ENCODE peak calls at places on chromosomes 13 and 19, in seven cellular contexts. One of them, this sample, is unnamed.

GRCh38 chr13:36258831-36259230 is 38.8 kb downstream of the CCDC169 start:
- DNase-seq in progenitor cell of endocrine pancreas: no peak
- DNase-seq in PC-3: no peak
- DNase-seq in fibroblast of pulmonary artery: no peak
- DNase-seq in omental fat pad: no peak
- DNase-seq in spleen: no peak
- DNase-seq in gastrocnemius medialis: no peak
- DNase-seq in this sample: no peak

GRCh38 chr13:113741101-113741731 is 17.8 kb upstream of the TMEM255B start:
- DNase-seq in gastrocnemius medialis: no peak
- DNase-seq in fibroblast of pulmonary artery: no peak
- DNase-seq in progenitor cell of endocrine pancreas: no peak
- DNase-seq in omental fat pad: no peak
- DNase-seq in spleen: peak
- DNase-seq in PC-3: no peak
- DNase-seq in this sample: no peak

GRCh38 chr19:46218160-46218559 is 11.4 kb upstream of the IGFL1 start:
- DNase-seq in PC-3: peak
- DNase-seq in omental fat pad: no peak
- DNase-seq in spleen: no peak
- DNase-seq in gastrocnemius medialis: no peak
- DNase-seq in progenitor cell of endocrine pancreas: peak
- DNase-seq in fibroblast of pulmonary artery: peak
- DNase-seq in this sample: peak

GRCh38 chr13:79870766-79871165 is 389.8 kb downstream of the NDFIP2 start:
- DNase-seq in PC-3: no peak
- DNase-seq in progenitor cell of endocrine pancreas: no peak
- DNase-seq in fibroblast of pulmonary artery: peak
- DNase-seq in gastrocnemius medialis: no peak
- DNase-seq in spleen: no peak
- DNase-seq in omental fat pad: no peak
- DNase-seq in this sample: no peak

GRCh38 chr13:91546865-91547264 is 148.4 kb downstream of the GPC5 start:
- DNase-seq in gastrocnemius medialis: no peak
- DNase-seq in PC-3: no peak
- DNase-seq in fibroblast of pulmonary artery: no peak
- DNase-seq in spleen: no peak
- DNase-seq in progenitor cell of endocrine pancreas: no peak
- DNase-seq in omental fat pad: no peak
- DNase-seq in this sample: no peak

GRCh38 chr19:7673995-7674667 is 2.8 kb upstream of the MCEMP1 start:
- DNase-seq in gastrocnemius medialis: peak
- DNase-seq in progenitor cell of endocrine pancreas: no peak
- DNase-seq in PC-3: peak
- DNase-seq in fibroblast of pulmonary artery: peak
- DNase-seq in omental fat pad: no peak
- DNase-seq in spleen: peak
- DNase-seq in this sample: peak

GRCh38 chr13:42040730-42041016 is 7.8 kb upstream of the DGKH start:
- DNase-seq in fibroblast of pulmonary artery: no peak
- DNase-seq in spleen: no peak
- DNase-seq in progenitor cell of endocrine pancreas: no peak
- DNase-seq in omental fat pad: no peak
- DNase-seq in PC-3: no peak
- DNase-seq in gastrocnemius medialis: no peak
- DNase-seq in this sample: no peak

GRCh38 chr13:113148407-113148806 is 10.0 kb upstream of the PROZ start:
- DNase-seq in spleen: no peak
- DNase-seq in progenitor cell of endocrine pancreas: no peak
- DNase-seq in fibroblast of pulmonary artery: no peak
- DNase-seq in omental fat pad: no peak
- DNase-seq in gastrocnemius medialis: no peak
- DNase-seq in PC-3: no peak
- DNase-seq in this sample: no peak

GRCh38 chr19:13428352-13428751 is 77.9 kb downstream of the CACNA1A start:
- DNase-seq in spleen: no peak
- DNase-seq in PC-3: peak
- DNase-seq in omental fat pad: no peak
- DNase-seq in progenitor cell of endocrine pancreas: no peak
- DNase-seq in gastrocnemius medialis: no peak
- DNase-seq in fibroblast of pulmonary artery: peak
- DNase-seq in this sample: peak

GRCh38 chr13:64959276-64959675 is 2270.9 kb downstream of the PCDH9 start:
- DNase-seq in omental fat pad: no peak
- DNase-seq in fibroblast of pulmonary artery: no peak
- DNase-seq in PC-3: no peak
- DNase-seq in spleen: no peak
- DNase-seq in progenitor cell of endocrine pancreas: no peak
- DNase-seq in gastrocnemius medialis: no peak
- DNase-seq in this sample: no peak

GRCh38 chr13:107252021-107252420 is 684.1 kb upstream of the ARGLU1 start:
- DNase-seq in progenitor cell of endocrine pancreas: no peak
- DNase-seq in spleen: no peak
- DNase-seq in omental fat pad: no peak
- DNase-seq in gastrocnemius medialis: no peak
- DNase-seq in fibroblast of pulmonary artery: no peak
- DNase-seq in PC-3: no peak
- DNase-seq in this sample: no peak

GRCh38 chr19:12137541-12137940 is 2.6 kb downstream of the ZNF20 start:
- DNase-seq in PC-3: peak
- DNase-seq in spleen: no peak
- DNase-seq in progenitor cell of endocrine pancreas: no peak
- DNase-seq in gastrocnemius medialis: no peak
- DNase-seq in omental fat pad: no peak
- DNase-seq in fibroblast of pulmonary artery: no peak
- DNase-seq in this sample: no peak

DNA sequence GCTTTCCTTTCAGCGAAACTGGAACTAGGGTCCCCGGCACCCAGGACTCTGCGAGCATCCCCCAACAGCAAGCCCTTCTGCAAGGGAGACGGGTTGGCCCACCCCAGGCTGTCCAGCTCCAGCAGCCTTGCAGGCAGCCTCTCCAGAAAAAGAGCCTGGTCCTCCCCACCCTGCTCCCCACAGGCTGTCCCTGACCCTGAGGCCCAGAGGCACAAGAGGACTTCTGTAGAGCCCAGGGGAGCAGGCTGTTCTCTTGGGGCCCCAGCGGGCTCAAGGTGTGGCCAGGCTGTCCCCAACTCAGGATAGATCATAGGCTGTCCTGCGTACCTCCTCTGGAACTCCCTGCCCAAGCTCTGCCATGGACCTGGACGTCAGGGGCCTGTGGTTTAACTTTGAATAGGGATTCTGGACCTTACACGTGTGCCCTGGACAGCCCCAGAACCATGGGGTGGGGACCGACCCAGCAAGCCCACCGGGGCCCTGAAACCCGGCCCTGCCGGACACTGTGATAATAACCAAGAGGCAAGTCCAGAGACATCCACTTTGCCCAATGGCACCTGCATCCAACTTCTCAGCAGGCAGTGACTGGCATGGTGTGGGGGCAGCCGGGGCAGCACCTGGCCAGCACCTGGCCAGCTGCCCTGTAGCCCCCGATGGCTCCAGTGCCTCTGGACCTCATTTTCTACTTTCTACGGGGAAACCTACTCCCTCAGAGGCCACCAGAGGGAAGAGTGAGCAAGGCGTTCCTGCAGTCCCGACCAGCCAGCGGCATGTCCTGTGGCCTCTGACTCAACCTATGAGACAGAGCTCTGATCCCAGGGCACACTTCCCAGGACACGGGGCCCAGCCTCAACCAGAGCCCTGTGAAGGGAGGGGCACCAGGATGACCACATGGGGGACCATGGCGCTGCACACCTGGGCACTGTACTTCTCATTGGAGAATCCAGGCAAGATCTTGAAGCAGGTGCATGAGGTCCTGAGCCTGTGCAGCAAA is 50.9 kb upstream of the TPM4 start:
- DNase-seq in PC-3: peak
- DNase-seq in omental fat pad: no peak
- DNase-seq in progenitor cell of endocrine pancreas: no peak
- DNase-seq in spleen: peak
- DNase-seq in fibroblast of pulmonary artery: peak
- DNase-seq in gastrocnemius medialis: no peak
- DNase-seq in this sample: peak
- TF ChIP-seq CTCF in PC-3: peak
- TF ChIP-seq CTCF in omental fat pad: no peak
- TF ChIP-seq CTCF in progenitor cell of endocrine pancreas: peak
- TF ChIP-seq CTCF in spleen: no peak
- TF ChIP-seq CTCF in fibroblast of pulmonary artery: peak
- TF ChIP-seq CTCF in gastrocnemius medialis: no peak
- TF ChIP-seq CTCF in this sample: peak

GRCh38 chr13:85900521-85900920 is 101.3 kb upstream of the SLITRK6 start:
- DNase-seq in progenitor cell of endocrine pancreas: no peak
- DNase-seq in gastrocnemius medialis: no peak
- DNase-seq in fibroblast of pulmonary artery: no peak
- DNase-seq in omental fat pad: no peak
- DNase-seq in PC-3: no peak
- DNase-seq in spleen: no peak
- DNase-seq in this sample: no peak

GRCh38 chr13:85896516-85897450 is 97.6 kb upstream of the SLITRK6 start:
- DNase-seq in PC-3: peak
- DNase-seq in omental fat pad: no peak
- DNase-seq in fibroblast of pulmonary artery: no peak
- DNase-seq in spleen: peak
- DNase-seq in gastrocnemius medialis: no peak
- DNase-seq in progenitor cell of endocrine pancreas: no peak
- DNase-seq in this sample: no peak
- TF ChIP-seq CTCF in PC-3: peak
- TF ChIP-seq CTCF in omental fat pad: no peak
- TF ChIP-seq CTCF in fibroblast of pulmonary artery: no peak
- TF ChIP-seq CTCF in spleen: no peak
- TF ChIP-seq CTCF in gastrocnemius medialis: no peak
- TF ChIP-seq CTCF in progenitor cell of endocrine pancreas: peak
- TF ChIP-seq CTCF in this sample: no peak

GRCh38 chr13:26544707-26545106 is 12.8 kb upstream of the WASF3 start:
- DNase-seq in progenitor cell of endocrine pancreas: no peak
- DNase-seq in omental fat pad: no peak
- DNase-seq in spleen: no peak
- DNase-seq in fibroblast of pulmonary artery: no peak
- DNase-seq in PC-3: no peak
- DNase-seq in gastrocnemius medialis: no peak
- DNase-seq in this sample: no peak

GRCh38 chr13:26540319-26540718 is 17.2 kb upstream of the WASF3 start:
- DNase-seq in omental fat pad: no peak
- DNase-seq in gastrocnemius medialis: no peak
- DNase-seq in PC-3: no peak
- DNase-seq in spleen: no peak
- DNase-seq in fibroblast of pulmonary artery: no peak
- DNase-seq in progenitor cell of endocrine pancreas: no peak
- DNase-seq in this sample: no peak

GRCh38 chr13:26541041-26541440 is 16.4 kb upstream of the WASF3 start:
- DNase-seq in spleen: no peak
- DNase-seq in omental fat pad: no peak
- DNase-seq in gastrocnemius medialis: no peak
- DNase-seq in progenitor cell of endocrine pancreas: no peak
- DNase-seq in PC-3: no peak
- DNase-seq in fibroblast of pulmonary artery: no peak
- DNase-seq in this sample: no peak

GRCh38 chr13:26539738-26540292 is 17.7 kb upstream of the WASF3 start:
- DNase-seq in progenitor cell of endocrine pancreas: no peak
- DNase-seq in spleen: no peak
- DNase-seq in gastrocnemius medialis: peak
- DNase-seq in fibroblast of pulmonary artery: no peak
- DNase-seq in omental fat pad: no peak
- DNase-seq in PC-3: no peak
- DNase-seq in this sample: no peak

GRCh38 chr13:26541678-26542553 is 15.6 kb upstream of the WASF3 start:
- DNase-seq in gastrocnemius medialis: no peak
- DNase-seq in progenitor cell of endocrine pancreas: no peak
- DNase-seq in omental fat pad: no peak
- DNase-seq in spleen: no peak
- DNase-seq in PC-3: no peak
- DNase-seq in fibroblast of pulmonary artery: no peak
- DNase-seq in this sample: no peak
- TF ChIP-seq CTCF in gastrocnemius medialis: no peak
- TF ChIP-seq CTCF in progenitor cell of endocrine pancreas: no peak
- TF ChIP-seq CTCF in omental fat pad: no peak
- TF ChIP-seq CTCF in spleen: no peak
- TF ChIP-seq CTCF in PC-3: no peak
- TF ChIP-seq CTCF in fibroblast of pulmonary artery: no peak
- TF ChIP-seq CTCF in this sample: no peak

GRCh38 chr13:46126074-46126473 is 21.2 kb upstream of the CPB2 start:
- DNase-seq in fibroblast of pulmonary artery: no peak
- DNase-seq in spleen: no peak
- DNase-seq in omental fat pad: no peak
- DNase-seq in PC-3: no peak
- DNase-seq in gastrocnemius medialis: no peak
- DNase-seq in progenitor cell of endocrine pancreas: no peak
- DNase-seq in this sample: no peak

GRCh38 chr13:46122304-46122703 is 17.5 kb upstream of the CPB2 start:
- DNase-seq in fibroblast of pulmonary artery: no peak
- DNase-seq in spleen: no peak
- DNase-seq in omental fat pad: no peak
- DNase-seq in PC-3: no peak
- DNase-seq in progenitor cell of endocrine pancreas: no peak
- DNase-seq in gastrocnemius medialis: no peak
- DNase-seq in this sample: no peak

GRCh38 chr13:46126552-46127171 is 21.8 kb upstream of the CPB2 start:
- DNase-seq in PC-3: peak
- DNase-seq in fibroblast of pulmonary artery: peak
- DNase-seq in spleen: peak
- DNase-seq in omental fat pad: no peak
- DNase-seq in gastrocnemius medialis: peak
- DNase-seq in progenitor cell of endocrine pancreas: peak
- DNase-seq in this sample: peak

GRCh38 chr13:46124967-46125933 is 20.4 kb upstream of the CPB2 start:
- DNase-seq in PC-3: no peak
- DNase-seq in progenitor cell of endocrine pancreas: no peak
- DNase-seq in fibroblast of pulmonary artery: no peak
- DNase-seq in omental fat pad: no peak
- DNase-seq in spleen: no peak
- DNase-seq in gastrocnemius medialis: no peak
- DNase-seq in this sample: no peak

GRCh38 chr13:46124531-46124966 is 19.7 kb upstream of the CPB2 start:
- DNase-seq in progenitor cell of endocrine pancreas: no peak
- DNase-seq in PC-3: no peak
- DNase-seq in spleen: peak
- DNase-seq in omental fat pad: no peak
- DNase-seq in gastrocnemius medialis: no peak
- DNase-seq in fibroblast of pulmonary artery: no peak
- DNase-seq in this sample: no peak
- TF ChIP-seq CTCF in progenitor cell of endocrine pancreas: no peak
- TF ChIP-seq CTCF in PC-3: no peak
- TF ChIP-seq CTCF in spleen: no peak
- TF ChIP-seq CTCF in omental fat pad: no peak
- TF ChIP-seq CTCF in gastrocnemius medialis: no peak
- TF ChIP-seq CTCF in fibroblast of pulmonary artery: no peak
- TF ChIP-seq CTCF in this sample: no peak

GRCh38 chr13:28494537-28494860 is 429 bp downstream of the FLT1 start:
- DNase-seq in fibroblast of pulmonary artery: peak
- DNase-seq in PC-3: no peak
- DNase-seq in progenitor cell of endocrine pancreas: no peak
- DNase-seq in spleen: no peak
- DNase-seq in gastrocnemius medialis: no peak
- DNase-seq in omental fat pad: no peak
- DNase-seq in this sample: no peak
- TF ChIP-seq CTCF in fibroblast of pulmonary artery: no peak
- TF ChIP-seq CTCF in PC-3: no peak
- TF ChIP-seq CTCF in progenitor cell of endocrine pancreas: no peak
- TF ChIP-seq CTCF in spleen: no peak
- TF ChIP-seq CTCF in gastrocnemius medialis: no peak
- TF ChIP-seq CTCF in omental fat pad: no peak
- TF ChIP-seq CTCF in this sample: no peak

This sample was measured in cardiac muscle cell.